ENCODE peak calls at places on chromosomes 6 and 20, in seven cellular contexts. One of them, this sample, is unnamed.

GRCh38 chr20:5197847-5198650 is 71.2 kb downstream of the CDS2 start:
- DNase-seq in PC-9: no peak
- DNase-seq in naive thymus-derived CD4-positive, alpha-beta T cell: no peak
- DNase-seq in Peyer's patch: no peak
- DNase-seq in GM23248: no peak
- DNase-seq in cardiac muscle cell: no peak
- DNase-seq in psoas muscle: peak; percentile 70
- DNase-seq in this sample: no peak

GRCh38 chr6:16793828-16794412 is 32.7 kb upstream of the ATXN1 start:
- DNase-seq in PC-9: no peak
- DNase-seq in naive thymus-derived CD4-positive, alpha-beta T cell: no peak
- DNase-seq in Peyer's patch: no peak
- DNase-seq in GM23248: no peak
- DNase-seq in cardiac muscle cell: no peak
- DNase-seq in psoas muscle: no peak
- DNase-seq in this sample: no peak

GRCh38 chr20:23456873-23457272 is 4.2 kb upstream of the CST11 start:
- DNase-seq in PC-9: no peak
- DNase-seq in naive thymus-derived CD4-positive, alpha-beta T cell: no peak
- DNase-seq in Peyer's patch: no peak
- DNase-seq in GM23248: no peak
- DNase-seq in cardiac muscle cell: no peak
- DNase-seq in psoas muscle: no peak
- DNase-seq in this sample: no peak

GRCh38 chr20:23361108-23361650 is 803 bp upstream of the GZF1 start:
- DNase-seq in PC-9: peak; percentile 61
- DNase-seq in naive thymus-derived CD4-positive, alpha-beta T cell: no peak
- DNase-seq in Peyer's patch: peak; percentile 58
- DNase-seq in GM23248: peak; percentile 73
- DNase-seq in cardiac muscle cell: peak; percentile 42
- DNase-seq in psoas muscle: no peak
- DNase-seq in this sample: no peak

GRCh38 chr20:53902968-53903651 is 167.3 kb downstream of the BCAS1 start:
- DNase-seq in PC-9: no peak
- DNase-seq in naive thymus-derived CD4-positive, alpha-beta T cell: no peak
- DNase-seq in Peyer's patch: peak; percentile 35
- DNase-seq in GM23248: peak; percentile 67
- DNase-seq in cardiac muscle cell: no peak
- DNase-seq in psoas muscle: no peak
- DNase-seq in this sample: no peak

GRCh38 chr6:132830236-132830799 is 15.9 kb downstream of the RPS12 start:
- DNase-seq in PC-9: no peak
- DNase-seq in naive thymus-derived CD4-positive, alpha-beta T cell: no peak
- DNase-seq in Peyer's patch: no peak
- DNase-seq in GM23248: peak; percentile 69
- DNase-seq in cardiac muscle cell: peak; percentile 66
- DNase-seq in psoas muscle: no peak
- DNase-seq in this sample: no peak

GRCh38 chr6:105993769-105994521 is 92.2 kb upstream of the PRDM1 start:
- DNase-seq in PC-9: no peak
- DNase-seq in naive thymus-derived CD4-positive, alpha-beta T cell: peak; percentile 66
- DNase-seq in Peyer's patch: peak; percentile 74
- DNase-seq in GM23248: peak; percentile 78
- DNase-seq in cardiac muscle cell: peak; percentile 29
- DNase-seq in psoas muscle: peak; percentile 64
- DNase-seq in this sample: no peak

GRCh38 chr20:60407011-60407771 is 449.0 kb downstream of the CDH26 start:
- DNase-seq in PC-9: no peak
- DNase-seq in naive thymus-derived CD4-positive, alpha-beta T cell: no peak
- DNase-seq in Peyer's patch: no peak
- DNase-seq in GM23248: no peak
- DNase-seq in cardiac muscle cell: no peak
- DNase-seq in psoas muscle: no peak
- DNase-seq in this sample: no peak

GRCh38 chr6:170187669-170188566 is 103.0 kb downstream of the DLL1 start:
- DNase-seq in PC-9: no peak
- DNase-seq in naive thymus-derived CD4-positive, alpha-beta T cell: no peak
- DNase-seq in Peyer's patch: no peak
- DNase-seq in GM23248: no peak
- DNase-seq in cardiac muscle cell: no peak
- DNase-seq in psoas muscle: no peak
- DNase-seq in this sample: no peak

GRCh38 chr6:152380351-152380767 is 256.8 kb downstream of the SYNE1 start:
- DNase-seq in PC-9: no peak
- DNase-seq in naive thymus-derived CD4-positive, alpha-beta T cell: no peak
- DNase-seq in Peyer's patch: no peak
- DNase-seq in GM23248: peak; percentile 90
- DNase-seq in cardiac muscle cell: peak; percentile 88
- DNase-seq in psoas muscle: no peak
- DNase-seq in this sample: no peak

GRCh38 chr6:170487707-170488329 is 65.3 kb downstream of the PSMB1 start:
- DNase-seq in PC-9: no peak
- DNase-seq in naive thymus-derived CD4-positive, alpha-beta T cell: no peak
- DNase-seq in Peyer's patch: no peak
- DNase-seq in GM23248: no peak
- DNase-seq in cardiac muscle cell: no peak
- DNase-seq in psoas muscle: no peak
- DNase-seq in this sample: no peak

GRCh38 chr6:147285087-147285855 is 81.1 kb downstream of the STXBP5 start:
- DNase-seq in PC-9: no peak
- DNase-seq in naive thymus-derived CD4-positive, alpha-beta T cell: peak; percentile 28
- DNase-seq in Peyer's patch: no peak
- DNase-seq in GM23248: peak; percentile 69
- DNase-seq in cardiac muscle cell: peak; percentile 68
- DNase-seq in psoas muscle: no peak
- DNase-seq in this sample: no peak

GRCh38 chr20:32871622-32872160 is 13.0 kb downstream of the EFCAB8 start:
- DNase-seq in PC-9: no peak
- DNase-seq in naive thymus-derived CD4-positive, alpha-beta T cell: no peak
- DNase-seq in Peyer's patch: no peak
- DNase-seq in GM23248: no peak
- DNase-seq in cardiac muscle cell: no peak
- DNase-seq in psoas muscle: no peak
- DNase-seq in this sample: peak; percentile 9

GRCh38 chr20:21251278-21251677 is 51.9 kb upstream of the XRN2 start:
- DNase-seq in PC-9: no peak
- DNase-seq in naive thymus-derived CD4-positive, alpha-beta T cell: no peak
- DNase-seq in Peyer's patch: no peak
- DNase-seq in GM23248: no peak
- DNase-seq in cardiac muscle cell: peak; percentile 23
- DNase-seq in psoas muscle: no peak
- DNase-seq in this sample: no peak

GRCh38 chr20:15887387-15887786 is 685.9 kb downstream of the KIF16B start:
- DNase-seq in PC-9: no peak
- DNase-seq in naive thymus-derived CD4-positive, alpha-beta T cell: no peak
- DNase-seq in Peyer's patch: no peak
- DNase-seq in GM23248: no peak
- DNase-seq in cardiac muscle cell: no peak
- DNase-seq in psoas muscle: no peak
- DNase-seq in this sample: no peak

GRCh38 chr6:168865-169455 is 123.3 kb upstream of the DUSP22 start:
- DNase-seq in PC-9: no peak
- DNase-seq in naive thymus-derived CD4-positive, alpha-beta T cell: peak; percentile 14
- DNase-seq in Peyer's patch: no peak
- DNase-seq in GM23248: peak; percentile 54
- DNase-seq in cardiac muscle cell: peak; percentile 65
- DNase-seq in psoas muscle: no peak
- DNase-seq in this sample: no peak

GRCh38 chr6:32123681-32124080 is 4.4 kb downstream of the ATF6B start:
- DNase-seq in PC-9: no peak
- DNase-seq in naive thymus-derived CD4-positive, alpha-beta T cell: no peak
- DNase-seq in Peyer's patch: no peak
- DNase-seq in GM23248: no peak
- DNase-seq in cardiac muscle cell: no peak
- DNase-seq in psoas muscle: no peak
- DNase-seq in this sample: no peak

GRCh38 chr6:7974932-7975763 is 64.6 kb upstream of the TXNDC5 start:
- DNase-seq in PC-9: peak; percentile 94
- DNase-seq in naive thymus-derived CD4-positive, alpha-beta T cell: no peak
- DNase-seq in Peyer's patch: peak; percentile 92
- DNase-seq in GM23248: peak; percentile 94
- DNase-seq in cardiac muscle cell: peak; percentile 100
- DNase-seq in psoas muscle: peak; percentile 83
- DNase-seq in this sample: peak; percentile 78

GRCh38 chr6:129497591-129498555 is 212.1 kb downstream of the ARHGAP18 start:
- DNase-seq in PC-9: no peak
- DNase-seq in naive thymus-derived CD4-positive, alpha-beta T cell: no peak
- DNase-seq in Peyer's patch: no peak
- DNase-seq in GM23248: peak; percentile 23
- DNase-seq in cardiac muscle cell: no peak
- DNase-seq in psoas muscle: no peak
- DNase-seq in this sample: no peak
- H3K27ac ChIP-seq in PC-9: no peak overlapping the region
- H3K27ac ChIP-seq in naive thymus-derived CD4-positive, alpha-beta T cell: no peak overlapping the region
- H3K27ac ChIP-seq in Peyer's patch: no peak overlapping the region
- H3K27ac ChIP-seq in GM23248: peak overlapping the region; percentile 40
- H3K27ac ChIP-seq in cardiac muscle cell: peak overlapping the region; percentile 50
- H3K27ac ChIP-seq in psoas muscle: no peak overlapping the region
- H3K27ac ChIP-seq in this sample: no peak overlapping the region

DNA sequence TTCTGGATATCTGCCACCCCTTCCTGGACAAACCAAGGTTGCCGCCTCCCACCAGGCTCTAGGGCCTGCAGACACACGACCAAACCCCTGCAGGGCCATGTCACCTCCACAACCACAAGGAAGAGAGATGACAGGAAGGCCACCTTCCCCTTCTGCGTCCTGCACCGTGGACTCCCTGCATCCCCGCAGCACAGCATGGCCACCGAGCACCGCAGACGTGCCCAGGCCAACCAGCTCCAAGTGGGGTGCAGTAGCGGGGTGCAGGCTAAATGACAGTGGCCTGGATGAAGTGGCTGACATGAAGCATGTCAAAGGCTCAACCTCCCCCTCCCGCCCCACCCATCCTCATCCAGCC is 13.8 kb downstream of the TAF4 start:
- DNase-seq in PC-9: no peak
- DNase-seq in naive thymus-derived CD4-positive, alpha-beta T cell: no peak
- DNase-seq in Peyer's patch: no peak
- DNase-seq in GM23248: no peak
- DNase-seq in cardiac muscle cell: no peak
- DNase-seq in psoas muscle: no peak
- DNase-seq in this sample: no peak
- H3K4me1 ChIP-seq in PC-9: no peaks in the 10 kb centered on the region
- H3K4me1 ChIP-seq in naive thymus-derived CD4-positive, alpha-beta T cell: peaks cover 1% of the 10 kb centered on the region
- H3K4me1 ChIP-seq in Peyer's patch: no peaks in the 10 kb centered on the region
- H3K4me1 ChIP-seq in GM23248: no peaks in the 10 kb centered on the region
- H3K4me1 ChIP-seq in cardiac muscle cell: peaks cover 7% of the 10 kb centered on the region
- H3K4me1 ChIP-seq in psoas muscle: peaks cover 17% of the 10 kb centered on the region
- H3K4me1 ChIP-seq in this sample: no peaks in the 10 kb centered on the region

GRCh38 chr20:3340443-3340842 is 67.0 kb downstream of the DNAAF9 start:
- DNase-seq in PC-9: no peak
- DNase-seq in naive thymus-derived CD4-positive, alpha-beta T cell: no peak
- DNase-seq in Peyer's patch: peak; percentile 49
- DNase-seq in GM23248: peak; percentile 15
- DNase-seq in cardiac muscle cell: peak; percentile 37
- DNase-seq in psoas muscle: peak; percentile 75
- DNase-seq in this sample: no peak
- H3K27ac ChIP-seq in PC-9: no peak overlapping the region
- H3K27ac ChIP-seq in naive thymus-derived CD4-positive, alpha-beta T cell: no peak overlapping the region
- H3K27ac ChIP-seq in Peyer's patch: no peak overlapping the region
- H3K27ac ChIP-seq in GM23248: no peak overlapping the region
- H3K27ac ChIP-seq in cardiac muscle cell: no peak overlapping the region
- H3K27ac ChIP-seq in psoas muscle: peak overlapping the region; percentile 24
- H3K27ac ChIP-seq in this sample: no peak overlapping the region

GRCh38 chr6:4049246-4049645 is 29.7 kb downstream of the FAM217A start:
- DNase-seq in PC-9: no peak
- DNase-seq in naive thymus-derived CD4-positive, alpha-beta T cell: no peak
- DNase-seq in Peyer's patch: no peak
- DNase-seq in GM23248: no peak
- DNase-seq in cardiac muscle cell: no peak
- DNase-seq in psoas muscle: no peak
- DNase-seq in this sample: no peak
- H3K4me1 ChIP-seq in PC-9: no peaks in the 10 kb centered on the region
- H3K4me1 ChIP-seq in naive thymus-derived CD4-positive, alpha-beta T cell: no peaks in the 10 kb centered on the region
- H3K4me1 ChIP-seq in Peyer's patch: no peaks in the 10 kb centered on the region
- H3K4me1 ChIP-seq in GM23248: peaks cover 4% of the 10 kb centered on the region
- H3K4me1 ChIP-seq in cardiac muscle cell: no peaks in the 10 kb centered on the region
- H3K4me1 ChIP-seq in psoas muscle: no peaks in the 10 kb centered on the region
- H3K4me1 ChIP-seq in this sample: no peaks in the 10 kb centered on the region

GRCh38 chr6:143264291-143264834 is 186.1 kb downstream of the ADAT2 start:
- DNase-seq in PC-9: no peak
- DNase-seq in naive thymus-derived CD4-positive, alpha-beta T cell: no peak
- DNase-seq in Peyer's patch: no peak
- DNase-seq in GM23248: no peak
- DNase-seq in cardiac muscle cell: no peak
- DNase-seq in psoas muscle: no peak
- DNase-seq in this sample: no peak

GRCh38 chr6:143262037-143262436 is 188.5 kb downstream of the ADAT2 start:
- DNase-seq in PC-9: no peak
- DNase-seq in naive thymus-derived CD4-positive, alpha-beta T cell: no peak
- DNase-seq in Peyer's patch: no peak
- DNase-seq in GM23248: no peak
- DNase-seq in cardiac muscle cell: no peak
- DNase-seq in psoas muscle: no peak
- DNase-seq in this sample: no peak

GRCh38 chr6:143262859-143263258 is 187.6 kb downstream of the ADAT2 start:
- DNase-seq in PC-9: no peak
- DNase-seq in naive thymus-derived CD4-positive, alpha-beta T cell: no peak
- DNase-seq in Peyer's patch: no peak
- DNase-seq in GM23248: no peak
- DNase-seq in cardiac muscle cell: no peak
- DNase-seq in psoas muscle: no peak
- DNase-seq in this sample: no peak

GRCh38 chr6:143267740-143268139 is 182.8 kb downstream of the ADAT2 start:
- DNase-seq in PC-9: no peak
- DNase-seq in naive thymus-derived CD4-positive, alpha-beta T cell: no peak
- DNase-seq in Peyer's patch: no peak
- DNase-seq in GM23248: no peak
- DNase-seq in cardiac muscle cell: no peak
- DNase-seq in psoas muscle: no peak
- DNase-seq in this sample: no peak

GRCh38 chr6:143264996-143265734 is 185.3 kb downstream of the ADAT2 start:
- DNase-seq in PC-9: no peak
- DNase-seq in naive thymus-derived CD4-positive, alpha-beta T cell: no peak
- DNase-seq in Peyer's patch: no peak
- DNase-seq in GM23248: no peak
- DNase-seq in cardiac muscle cell: no peak
- DNase-seq in psoas muscle: no peak
- DNase-seq in this sample: no peak
- H3K27ac ChIP-seq in PC-9: no peak overlapping the region
- H3K27ac ChIP-seq in naive thymus-derived CD4-positive, alpha-beta T cell: no peak overlapping the region
- H3K27ac ChIP-seq in Peyer's patch: no peak overlapping the region
- H3K27ac ChIP-seq in GM23248: no peak overlapping the region
- H3K27ac ChIP-seq in cardiac muscle cell: no peak overlapping the region
- H3K27ac ChIP-seq in psoas muscle: no peak overlapping the region
- H3K27ac ChIP-seq in this sample: no peak overlapping the region

This sample was measured in aorta.